ENCODE peak calls at places on chromosomes 3 and 15, in five cellular contexts. L, W, E, F and G are unnamed samples. For H3K36me3, the result is how much of the 10 kb centered on the place peaks cover.

GRCh38 chr3:39763390-39763789 is 46.0 kb upstream of the MYRIP start:
- DNase-seq in W (no peak), F (no peak), E (no peak), L (no peak), G (no peak)

GRCh38 chr3:12947504-12948369 is 106.4 kb upstream of the RPL32 start:
- DNase-seq in E (no peak), L (no peak), F (peak), W (peak), G (no peak)

GRCh38 chr15:85172846-85173490 is 191.3 kb downstream of the PDE8A start:
- DNase-seq in W (no peak), F (no peak), E (no peak), L (no peak), G (no peak)

GRCh38 chr15:81277851-81278250 is 46.1 kb downstream of the STARD5 start:
- DNase-seq in E (no peak), W (no peak), L (no peak), F (no peak), G (no peak)

GRCh38 chr3:128207953-128208352 is 54.7 kb downstream of the EEFSEC start:
- DNase-seq in F (no peak), E (no peak), L (no peak), W (no peak), G (no peak)

GRCh38 chr3:57038466-57039164 is 21.8 kb upstream of the SPATA12 start:
- DNase-seq in E (no peak), F (no peak), L (no peak), W (no peak), G (no peak)

GRCh38 chr3:1578105-1578833 is 485.4 kb downstream of the CNTN6 start:
- DNase-seq in L (no peak), W (no peak), E (no peak), F (no peak), G (no peak)

GRCh38 chr3:45871834-45872233 is 14.5 kb upstream of the CCR9 start:
- DNase-seq in L (no peak), F (no peak), E (no peak), W (no peak), G (no peak)

GRCh38 chr3:108471346-108471935 is 39.0 kb downstream of the MYH15 start:
- DNase-seq in E (no peak), F (no peak), W (no peak), L (no peak), G (no peak)

GRCh38 chr3:108469126-108469525 is 41.3 kb downstream of the MYH15 start:
- DNase-seq in W (no peak), L (no peak), E (no peak), F (no peak), G (no peak)

GRCh38 chr3:108474581-108474980 is 35.8 kb downstream of the MYH15 start:
- DNase-seq in E (no peak), F (no peak), L (no peak), W (no peak), G (no peak)

GRCh38 chr3:108473711-108474110 is 36.7 kb downstream of the MYH15 start:
- DNase-seq in L (no peak), F (no peak), E (no peak), W (no peak), G (no peak)

GRCh38 chr3:108472011-108472591 is 38.3 kb downstream of the MYH15 start:
- DNase-seq in E (no peak), F (no peak), W (no peak), L (no peak), G (peak)
- TF ChIP-seq POLR2AphosphoS5 in E (no peak), F (no peak), W (no peak), L (no peak), G (peak)

DNA sequence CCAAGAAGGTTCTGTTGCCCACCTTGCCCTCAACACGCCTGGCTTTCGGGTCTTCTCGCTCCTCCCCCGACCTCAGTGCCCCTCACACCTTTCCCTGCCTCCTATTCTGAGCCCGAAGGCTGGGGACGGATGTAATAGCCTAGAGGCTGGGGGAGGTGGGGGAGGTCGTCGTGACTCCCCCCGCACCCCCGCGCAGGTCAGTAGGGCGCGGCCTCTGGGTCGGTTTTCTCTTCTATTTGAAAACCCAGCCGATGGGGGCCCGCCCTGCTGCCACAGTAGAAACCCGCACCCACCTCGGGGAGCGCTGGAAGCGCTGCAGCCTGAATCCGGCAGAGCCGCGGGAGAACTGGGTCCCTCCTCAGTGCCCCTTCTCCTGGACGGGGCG is 1.0 kb upstream of the RBPMS2 start:
- DNase-seq in L (no peak), E (no peak), F (no peak), W (no peak), G (no peak)
- H3K4me3 ChIP-seq in L (peak), E (peak), F (peak), W (no peak), G (peak)

GRCh38 chr3:196080517-196080841 is 1.4 kb downstream of the TFRC start:
- DNase-seq in F (no peak), L (no peak), W (no peak), E (no peak), G (no peak)

GRCh38 chr3:196073188-196073838 is 8.6 kb downstream of the TFRC start:
- DNase-seq in F (peak), W (peak), E (no peak), L (no peak), G (no peak)

GRCh38 chr3:196076721-196077120 is 5.2 kb downstream of the TFRC start:
- DNase-seq in L (no peak), E (no peak), F (no peak), W (no peak), G (no peak)

GRCh38 chr3:196072313-196072712 is 9.6 kb downstream of the TFRC start:
- DNase-seq in F (no peak), W (no peak), E (no peak), L (no peak), G (no peak)

DNA sequence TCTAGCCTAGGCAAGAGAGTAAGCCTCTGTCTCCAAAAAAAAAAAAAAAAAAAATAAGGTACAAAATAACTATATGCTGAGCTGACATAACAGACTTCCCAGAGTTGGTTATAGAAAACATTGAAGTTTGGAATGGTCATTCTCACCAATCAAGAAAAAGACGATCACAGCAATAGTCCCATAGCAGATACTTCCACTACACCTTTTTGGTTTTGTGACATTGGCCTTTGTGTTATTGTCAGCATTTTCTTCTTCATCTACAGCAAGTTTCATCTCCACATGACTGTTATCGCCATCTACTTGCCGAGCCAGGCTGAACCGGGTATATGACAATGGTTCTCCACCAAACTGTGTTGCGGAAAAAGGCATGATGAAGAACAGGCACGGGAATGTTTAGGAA is 6.9 kb downstream of the TFRC start:
- DNase-seq in W (no peak), F (no peak), E (no peak), L (no peak), G (no peak)
- H3K36me3 ChIP-seq in W (half or more), F (under half), E (half or more), L (half or more), G (under half)

GRCh38 chr15:23565395-23566069 is at the start of gene MKRN3:
- DNase-seq in L (no peak), W (peak), F (no peak), E (no peak), G (peak)
- TF ChIP-seq POLR2AphosphoS5 in L (no peak), W (no peak), F (no peak), E (no peak), G (peak)

GRCh38 chr3:4355401-4356224 is 52.4 kb downstream of the SETMAR start:
- DNase-seq in F (no peak), E (no peak), W (peak), L (no peak), G (no peak)

GRCh38 chr3:4359805-4360502 is 56.8 kb downstream of the SETMAR start:
- DNase-seq in E (no peak), F (no peak), W (no peak), L (no peak), G (no peak)

GRCh38 chr3:4358273-4358672 is 55.1 kb downstream of the SETMAR start:
- DNase-seq in L (no peak), E (no peak), W (no peak), F (no peak), G (no peak)

GRCh38 chr3:4356642-4357041 is 53.5 kb downstream of the SETMAR start:
- DNase-seq in E (no peak), L (no peak), W (no peak), F (no peak), G (no peak)

GRCh38 chr3:4356225-4356540 is 53.0 kb downstream of the SETMAR start:
- DNase-seq in W (no peak), F (no peak), L (no peak), E (no peak), G (no peak)
- H3K4me3 ChIP-seq in W (no peak), F (no peak), L (no peak), E (no peak), G (no peak)

DNA sequence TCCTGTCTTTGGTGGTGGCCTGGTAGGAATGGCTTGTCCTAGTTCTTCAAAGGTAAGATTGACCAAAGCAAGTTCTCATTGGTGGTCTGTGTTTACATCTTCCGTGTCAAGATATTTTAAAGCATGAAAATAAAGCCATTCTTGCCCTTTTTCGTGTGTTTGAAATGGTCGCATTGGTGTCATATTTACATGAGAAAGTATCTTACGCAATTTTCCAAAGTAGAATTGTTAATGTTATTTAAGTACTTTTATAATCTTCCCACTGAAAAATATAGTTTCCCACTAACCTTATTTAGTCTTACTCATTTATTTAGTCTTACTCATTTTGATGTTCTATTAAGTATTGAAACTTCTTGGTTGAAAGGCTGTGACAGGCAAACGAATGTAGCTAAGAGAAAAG is 31.0 kb downstream of the NMD3 start:
- DNase-seq in W (no peak), F (no peak), E (no peak), L (no peak), G (no peak)
- H3K36me3 ChIP-seq in W (half or more), F (under half), E (half or more), L (half or more), G (half or more)

DNA sequence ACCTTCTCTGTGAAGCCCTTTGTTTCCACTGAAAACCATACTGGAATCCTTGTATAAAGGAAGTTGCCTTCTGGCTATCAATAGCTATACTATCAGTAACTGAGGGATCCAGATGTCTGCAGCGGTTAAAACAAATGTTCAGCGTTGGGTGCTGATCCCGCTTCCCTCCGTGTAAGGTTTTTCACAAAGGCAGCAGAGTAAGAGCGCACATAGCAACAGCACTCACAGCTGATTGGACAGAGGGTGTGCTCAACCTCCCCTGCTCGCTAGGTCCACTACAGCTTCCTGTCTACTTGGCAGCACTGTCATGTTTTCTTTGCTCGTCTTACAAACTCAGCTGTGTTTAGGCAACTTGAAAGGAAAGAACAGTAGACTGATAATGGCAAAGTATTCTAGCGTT is 27.3 kb downstream of the ATOSA start:
- DNase-seq in F (peak), W (peak), L (no peak), E (peak), G (peak)
- TF ChIP-seq POLR2AphosphoS5 in F (peak), W (peak), L (no peak), E (no peak), G (peak)

GRCh38 chr15:25478313-25478712 is 39.5 kb upstream of the UBE3A start:
- DNase-seq in E (no peak), W (no peak), L (no peak), F (no peak), G (no peak)

GRCh38 chr15:25477816-25478215 is 39.0 kb upstream of the UBE3A start:
- DNase-seq in F (no peak), L (no peak), W (no peak), E (no peak), G (no peak)

GRCh38 chr15:25486051-25486450 is 47.2 kb upstream of the UBE3A start:
- DNase-seq in F (no peak), W (no peak), E (no peak), L (no peak), G (no peak)

GRCh38 chr15:25481208-25481862 is 42.5 kb upstream of the UBE3A start:
- DNase-seq in E (no peak), W (no peak), L (no peak), F (peak), G (no peak)
- H3K4me3 ChIP-seq in E (peak), W (no peak), L (no peak), F (no peak), G (no peak)

GRCh38 chr15:50735156-50735555 is 30.4 kb downstream of the SPPL2A start:
- DNase-seq in E (no peak), L (no peak), W (no peak), F (no peak), G (no peak)

GRCh38 chr15:50744601-50745000 is 20.9 kb downstream of the SPPL2A start:
- DNase-seq in F (no peak), W (no peak), L (no peak), E (no peak), G (no peak)

GRCh38 chr15:50736823-50737222 is 28.7 kb downstream of the SPPL2A start:
- DNase-seq in L (no peak), F (no peak), W (no peak), E (no peak), G (no peak)

GRCh38 chr15:50740955-50741354 is 24.6 kb downstream of the SPPL2A start:
- DNase-seq in L (no peak), W (no peak), F (no peak), E (no peak), G (no peak)
- H3K36me3 ChIP-seq in L (half or more), W (under half), F (under half), E (half or more), G (under half)